ENCODE peak calls at places on chromosome 11, in nine cellular contexts. D, Z, H, U, R, P, N, J and K are unnamed samples.

GRCh38 chr11:75103380-75104026 is 6.8 kb upstream of the OR2AT4 start:
- DNase-seq in H (no peak), R (no peak), P (peak), D (no peak), J (peak), Z (peak), U (peak), N (peak), K (no peak)

GRCh38 chr11:131495417-131495816 is 125.0 kb downstream of the NTM start:
- DNase-seq in J (no peak), U (no peak), R (peak), D (no peak), N (no peak), H (peak), P (no peak), Z (no peak), K (no peak)

GRCh38 chr11:130666781-130667251 is 218.4 kb downstream of the ADAMTS15 start:
- DNase-seq in D (no peak), J (no peak), H (no peak), R (no peak), P (no peak), Z (peak), U (peak), N (peak), K (no peak)

GRCh38 chr11:119704849-119705248 is 24.2 kb downstream of the NECTIN1 start:
- DNase-seq in P (no peak), N (no peak), D (no peak), U (no peak), H (no peak), J (no peak), R (no peak), Z (no peak), K (no peak)

GRCh38 chr11:108009497-108010360 is 1.0 kb downstream of the CUL5 start:
- DNase-seq in D (no peak), Z (peak), U (peak), H (no peak), N (peak), P (peak), J (no peak), R (no peak), K (peak)

GRCh38 chr11:87036756-87037449 is 831 bp upstream of the TMEM135 start:
- DNase-seq in U (no peak), H (peak), D (no peak), R (no peak), J (no peak), Z (no peak), N (no peak), P (peak), K (no peak)

GRCh38 chr11:79940165-79940564 is 499.3 kb upstream of the TENM4 start:
- DNase-seq in Z (peak), N (no peak), P (peak), R (no peak), J (no peak), H (no peak), D (no peak), U (no peak), K (no peak)

GRCh38 chr11:107702723-107703122 is 9.1 kb downstream of the SLN start:
- DNase-seq in H (no peak), N (peak), J (no peak), Z (no peak), R (no peak), P (peak), D (no peak), U (no peak), K (no peak)

GRCh38 chr11:130165601-130166456 is 6.2 kb downstream of the ST14 start:
- DNase-seq in H (peak), P (peak), U (no peak), D (no peak), R (no peak), N (no peak), Z (peak), J (no peak), K (no peak)

GRCh38 chr11:70242885-70243284 is 27.6 kb upstream of the PPFIA1 start:
- DNase-seq in P (no peak), D (no peak), J (no peak), R (no peak), U (no peak), H (no peak), Z (no peak), N (no peak), K (no peak)

GRCh38 chr11:60756307-60757032 is at the start of gene MS4A15:
- DNase-seq in P (peak), Z (no peak), D (peak), N (peak), R (no peak), U (peak), H (no peak), J (peak), K (no peak)

GRCh38 chr11:130827697-130828377 is 88.4 kb downstream of the SNX19 start:
- DNase-seq in D (peak), H (peak), U (peak), Z (peak), P (peak), R (peak), J (peak), N (peak), K (no peak)

GRCh38 chr11:79113099-79113498 is 327.7 kb downstream of the TENM4 start:
- DNase-seq in H (no peak), D (no peak), Z (peak), R (no peak), N (peak), P (no peak), J (no peak), U (peak), K (no peak)

GRCh38 chr11:125679397-125679796 is 1.2 kb downstream of the ACRV1 start:
- DNase-seq in R (no peak), J (no peak), H (no peak), Z (peak), D (no peak), P (no peak), N (peak), U (peak), K (no peak)

GRCh38 chr11:134599180-134599810 is 187.3 kb upstream of the B3GAT1 start:
- DNase-seq in N (no peak), D (no peak), Z (no peak), H (no peak), R (no peak), J (no peak), P (no peak), U (no peak), K (no peak)

GRCh38 chr11:46948378-46949131 is 12.0 kb downstream of the CSTPP1 start:
- DNase-seq in P (peak), U (peak), J (peak), Z (peak), N (peak), R (no peak), H (no peak), D (no peak), K (no peak)

GRCh38 chr11:62644220-62644619 is 2.2 kb downstream of the GANAB start:
- DNase-seq in P (no peak), Z (no peak), J (no peak), R (no peak), D (no peak), H (no peak), U (no peak), N (no peak), K (no peak)

GRCh38 chr11:1428762-1429316 is 39.1 kb downstream of the BRSK2 start:
- DNase-seq in Z (no peak), J (no peak), R (no peak), H (no peak), D (no peak), N (no peak), P (no peak), U (no peak), K (no peak)

GRCh38 chr11:45736424-45736823 is 68.5 kb upstream of the SLC35C1 start:
- DNase-seq in R (no peak), Z (peak), H (no peak), P (peak), J (peak), U (peak), D (no peak), N (peak), K (no peak)

GRCh38 chr11:68542617-68543016 is 82.1 kb downstream of the PPP6R3 start:
- DNase-seq in P (peak), J (peak), U (peak), N (peak), Z (peak), R (no peak), D (no peak), H (no peak), K (no peak)

GRCh38 chr11:130088217-130088616 is 18.5 kb downstream of the APLP2 start:
- DNase-seq in H (no peak), Z (no peak), D (no peak), R (no peak), N (no peak), P (no peak), J (no peak), U (no peak), K (no peak)

GRCh38 chr11:46554205-46555162 is 39.3 kb downstream of the AMBRA1 start:
- DNase-seq in J (peak), P (peak), D (no peak), U (peak), Z (peak), H (no peak), R (no peak), N (peak), K (no peak)

GRCh38 chr11:58788355-58789023 is 56.0 kb downstream of the GLYATL2 start:
- DNase-seq in H (no peak), N (peak), U (peak), D (no peak), J (peak), R (no peak), Z (peak), P (peak), K (no peak)

GRCh38 chr11:720642-721346 is 14.8 kb downstream of the EPS8L2 start:
- DNase-seq in H (no peak), J (no peak), N (no peak), R (no peak), D (peak), Z (peak), U (no peak), P (peak), K (no peak)

GRCh38 chr11:33376331-33377099 is 119.3 kb downstream of the HIPK3 start:
- DNase-seq in J (no peak), N (peak), U (no peak), H (no peak), D (no peak), Z (no peak), R (peak), P (peak), K (no peak)

GRCh38 chr11:65448418-65449196 is 26.0 kb downstream of the NEAT1 start:
- DNase-seq in P (peak), D (no peak), N (peak), H (no peak), Z (peak), R (no peak), J (peak), U (no peak), K (peak)

GRCh38 chr11:130449246-130449990 is 973 bp downstream of the ADAMTS15 start:
- DNase-seq in U (peak), P (peak), N (no peak), Z (no peak), J (no peak), D (no peak), H (peak), R (no peak), K (no peak)

GRCh38 chr11:119300198-119300964 is 16.5 kb downstream of the MCAM start:
- DNase-seq in U (no peak), N (no peak), Z (no peak), R (no peak), P (no peak), D (no peak), J (no peak), H (no peak), K (no peak)

GRCh38 chr11:133096981-133097380 is 435.3 kb downstream of the OPCML start:
- DNase-seq in P (no peak), N (no peak), H (no peak), D (no peak), Z (no peak), U (no peak), J (no peak), R (no peak), K (no peak)

GRCh38 chr11:65574963-65575567 is 788 bp upstream of the EHBP1L1 start:
- DNase-seq in U (peak), J (peak), N (no peak), D (peak), H (no peak), P (peak), Z (peak), R (no peak), K (no peak)

GRCh38 chr11:122733301-122733686 is 77.8 kb downstream of the UBASH3B start:
- DNase-seq in Z (peak), U (peak), P (peak), N (peak), J (peak), D (no peak), R (no peak), H (peak), K (no peak)

GRCh38 chr11:45089845-45090499 is 56.5 kb upstream of the PRDM11 start:
- DNase-seq in P (peak), R (no peak), H (no peak), D (no peak), Z (peak), J (peak), U (peak), N (peak), K (no peak)

GRCh38 chr11:28836285-28837081 is 728.3 kb downstream of the METTL15 start:
- DNase-seq in J (peak), P (peak), N (peak), H (no peak), D (no peak), U (peak), Z (peak), R (no peak), K (no peak)

GRCh38 chr11:104968856-104969776 is 742 bp upstream of the CASP4 start:
- DNase-seq in U (peak), Z (peak), N (peak), P (no peak), J (no peak), H (peak), D (peak), R (peak), K (no peak)

GRCh38 chr11:33660962-33661361 is 39.7 kb downstream of the C11orf91 start:
- DNase-seq in N (no peak), R (no peak), D (no peak), U (no peak), Z (no peak), H (no peak), J (no peak), P (no peak), K (no peak)

GRCh38 chr11:109123811-109124787 is 297.9 kb upstream of the C11orf87 start:
- DNase-seq in P (no peak), U (peak), R (peak), D (no peak), H (peak), J (no peak), Z (no peak), N (peak), K (no peak)

GRCh38 chr11:72333657-72334056 is 89.7 kb upstream of the PHOX2A start:
- DNase-seq in U (peak), N (no peak), H (no peak), Z (peak), R (no peak), P (no peak), D (no peak), J (no peak), K (no peak)
- TF ChIP-seq CTCF in U (no peak), N (no peak), H (no peak), Z (peak), R (no peak), P (no peak), D (no peak), J (no peak), K (no peak)

GRCh38 chr11:106063009-106063408 is 14.1 kb downstream of the KBTBD3 start:
- DNase-seq in H (no peak), U (no peak), R (no peak), D (no peak), P (no peak), Z (no peak), J (no peak), N (no peak), K (no peak)
- TF ChIP-seq CTCF in H (no peak), U (no peak), R (no peak), D (no peak), P (no peak), Z (no peak), J (no peak), N (no peak), K (no peak)

DNA sequence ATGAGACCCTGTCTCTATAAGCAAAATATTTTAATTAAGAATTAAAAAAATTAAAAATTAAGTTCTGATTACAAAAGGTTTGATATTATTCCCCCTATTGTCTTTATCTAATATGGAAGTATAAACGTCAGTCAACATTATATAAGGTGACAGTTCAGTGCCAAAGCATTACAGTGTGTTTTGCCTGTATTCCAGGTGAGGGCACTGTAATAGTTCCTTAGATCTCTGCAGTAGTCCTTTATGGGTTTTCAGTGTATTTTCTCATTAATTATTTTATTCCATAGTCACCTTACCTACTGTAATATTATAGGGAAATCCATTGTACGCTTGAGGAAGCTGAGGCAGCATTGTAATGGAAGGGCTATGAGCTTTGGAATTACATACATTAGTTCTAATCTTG is 33.0 kb downstream of the FAR1 start:
- DNase-seq in R (no peak), P (no peak), U (no peak), N (no peak), D (no peak), Z (no peak), J (no peak), H (no peak), K (no peak)
- TF ChIP-seq CTCF in R (no peak), P (no peak), U (no peak), N (no peak), D (no peak), Z (no peak), J (no peak), H (no peak), K (no peak)

GRCh38 chr11:64001552-64002427 is 15.6 kb downstream of the OTUB1 start:
- DNase-seq in P (no peak), J (no peak), Z (no peak), U (peak), H (peak), D (peak), N (no peak), R (no peak), K (no peak)

GRCh38 chr11:63999349-64000025 is 13.2 kb downstream of the OTUB1 start:
- DNase-seq in D (peak), N (no peak), H (no peak), J (no peak), R (peak), U (peak), Z (peak), P (peak), K (no peak)

GRCh38 chr11:63998558-63999348 is 12.5 kb downstream of the OTUB1 start:
- DNase-seq in U (no peak), P (peak), N (no peak), Z (no peak), R (no peak), D (peak), J (no peak), H (no peak), K (no peak)

GRCh38 chr11:64000740-64001514 is 14.7 kb downstream of the OTUB1 start:
- DNase-seq in U (no peak), J (no peak), Z (no peak), R (no peak), D (no peak), P (no peak), H (no peak), N (no peak), K (no peak)

GRCh38 chr11:64000026-64000739 is 13.9 kb downstream of the OTUB1 start:
- DNase-seq in Z (peak), H (peak), J (no peak), N (peak), D (peak), P (peak), R (peak), U (peak), K (no peak)
- TF ChIP-seq CTCF in Z (peak), H (peak), J (peak), N (peak), D (peak), P (peak), R (peak), U (peak), K (peak)

GRCh38 chr11:116615211-116615865 is 157.4 kb downstream of the BUD13 start:
- DNase-seq in N (no peak), P (no peak), R (no peak), U (no peak), Z (no peak), H (no peak), J (no peak), D (no peak), K (no peak)
- TF ChIP-seq CTCF in N (no peak), P (no peak), R (no peak), U (no peak), Z (no peak), H (no peak), J (no peak), D (no peak), K (no peak)